ENCODE peak calls at places on chromosomes 1 and 21, in four cellular contexts. T is ovary, C is A673, I is breast epithelium. R is an unnamed sample.

GRCh38 chr1:247180581-247180980 is 8.8 kb upstream of the ZNF124 start:
- DNase-seq in T (no peak), C (no peak), I (no peak), R (no peak)

GRCh38 chr1:155015527-155016230 is 13.1 kb downstream of the ZBTB7B start:
- DNase-seq in T (no peak), C (no peak), I (no peak), R (no peak)

GRCh38 chr1:19311503-19311930 is 427 bp downstream of the AKR7A2 start:
- DNase-seq in T (peak; percentile 41), C (no peak), I (no peak), R (no peak)

GRCh38 chr1:235030919-235031596 is 97.6 kb downstream of the TOMM20 start:
- DNase-seq in T (no peak), C (peak; percentile 3), I (no peak), R (no peak)

GRCh38 chr1:32981003-32981909 is 16.6 kb upstream of the RNF19B start:
- DNase-seq in T (no peak), C (peak; percentile 51), I (peak; percentile 73), R (peak; percentile 18)

GRCh38 chr1:193013707-193014106 is 45.5 kb downstream of the UCHL5 start:
- DNase-seq in T (no peak), C (no peak), I (no peak), R (no peak)

GRCh38 chr21:36788116-36788515 is 89.2 kb downstream of the SIM2 start:
- DNase-seq in T (no peak), C (peak; percentile 59), I (no peak), R (no peak)

GRCh38 chr1:8448906-8449661 is 131.2 kb downstream of the SLC45A1 start:
- DNase-seq in T (no peak), C (no peak), I (no peak), R (no peak)

GRCh38 chr1:53326598-53327182 is 1.2 kb downstream of the LRP8 start:
- DNase-seq in T (no peak), C (peak; percentile 30), I (no peak), R (no peak)

GRCh38 chr1:24339996-24340395 is 20.8 kb downstream of the GRHL3 start:
- DNase-seq in T (no peak), C (no peak), I (no peak), R (no peak)

GRCh38 chr1:154178856-154179811 is 12.8 kb downstream of the TPM3 start:
- DNase-seq in T (no peak), C (peak; percentile 54), I (no peak), R (no peak)

GRCh38 chr1:33820804-33821203 is 43.1 kb upstream of the HMGB4 start:
- DNase-seq in T (no peak), C (no peak), I (no peak), R (no peak)

GRCh38 chr1:19432943-19433609 is 52.3 kb downstream of the CAPZB start:
- DNase-seq in T (no peak), C (peak; percentile 71), I (no peak), R (no peak)

GRCh38 chr1:46617108-46617694 is 590 bp upstream of the MOB3C start:
- DNase-seq in T (no peak), C (no peak), I (no peak), R (no peak)

GRCh38 chr1:234532511-234532922 is 53.5 kb upstream of the TARBP1 start:
- DNase-seq in T (no peak), C (no peak), I (peak; percentile 79), R (peak; percentile 28)

GRCh38 chr21:45390121-45390751 is 14.7 kb upstream of the COL18A1 start:
- DNase-seq in T (peak; percentile 9), C (no peak), I (no peak), R (no peak)

GRCh38 chr1:228005511-228006033 is 1.2 kb upstream of the WNT3A start:
- DNase-seq in T (no peak), C (no peak), I (peak; percentile 16), R (no peak)

GRCh38 chr1:198734323-198735008 is 95.6 kb downstream of the PTPRC start:
- DNase-seq in T (no peak), C (no peak), I (no peak), R (no peak)

GRCh38 chr1:203520315-203520714 is 26.4 kb downstream of the OPTC start:
- DNase-seq in T (no peak), C (no peak), I (no peak), R (no peak)

GRCh38 chr1:109091196-109092193 is 931 bp downstream of the TMEM167B start:
- DNase-seq in T (no peak), C (no peak), I (no peak), R (no peak)

GRCh38 chr1:227891223-227891954 is 56.3 kb downstream of the WNT9A start:
- DNase-seq in T (peak; percentile 6), C (no peak), I (no peak), R (no peak)

GRCh38 chr1:203507227-203507626 is 13.3 kb downstream of the OPTC start:
- DNase-seq in T (peak; percentile 58), C (no peak), I (no peak), R (no peak)

GRCh38 chr1:63777965-63778880 is 4.4 kb downstream of the ROR1 start:
- DNase-seq in T (no peak), C (no peak), I (no peak), R (no peak)

GRCh38 chr21:44888581-44889550 is 15.4 kb upstream of the PTTG1IP start:
- DNase-seq in T (no peak), C (no peak), I (no peak), R (no peak)

GRCh38 chr1:60678381-60678780 is 404.0 kb upstream of the NFIA start:
- DNase-seq in T (no peak), C (no peak), I (no peak), R (no peak)

GRCh38 chr1:43659785-43660184 is 9.8 kb downstream of the KDM4A start:
- DNase-seq in T (no peak), C (no peak), I (no peak), R (no peak)

GRCh38 chr1:43653339-43653738 is 3.4 kb downstream of the KDM4A start:
- DNase-seq in T (no peak), C (peak; percentile 55), I (no peak), R (no peak)

GRCh38 chr1:43653893-43654292 is 3.9 kb downstream of the KDM4A start:
- DNase-seq in T (no peak), C (no peak), I (no peak), R (no peak)

GRCh38 chr1:43659384-43659783 is 9.4 kb downstream of the KDM4A start:
- DNase-seq in T (no peak), C (no peak), I (no peak), R (no peak)

GRCh38 chr1:43655953-43656352 is 6.0 kb downstream of the KDM4A start:
- DNase-seq in T (no peak), C (no peak), I (no peak), R (no peak)
- H3K36me3 ChIP-seq in T (no peaks in the 10 kb centered on the region), C (peaks cover 85% of the 10 kb centered on the region), I (peaks cover 6% of the 10 kb centered on the region), R (peaks cover 47% of the 10 kb centered on the region)

GRCh38 chr1:167687919-167688519 is 33.8 kb upstream of the MPZL1 start:
- DNase-seq in T (peak; percentile 44), C (peak; percentile 85), I (peak; percentile 69), R (no peak)
- H3K36me3 ChIP-seq in T (no peaks in the 10 kb centered on the region), C (no peaks in the 10 kb centered on the region), I (no peaks in the 10 kb centered on the region), R (no peaks in the 10 kb centered on the region)

GRCh38 chr1:92844439-92844838 is 12.6 kb downstream of the RPL5 start:
- DNase-seq in T (no peak), C (no peak), I (no peak), R (no peak)

GRCh38 chr1:92845908-92846307 is 14.1 kb downstream of the RPL5 start:
- DNase-seq in T (no peak), C (no peak), I (no peak), R (no peak)

GRCh38 chr1:92842082-92843045 is 10.5 kb downstream of the RPL5 start:
- DNase-seq in T (no peak), C (no peak), I (no peak), R (no peak)

GRCh38 chr1:92843046-92843423 is 11.2 kb downstream of the RPL5 start:
- DNase-seq in T (no peak), C (no peak), I (no peak), R (no peak)

GRCh38 chr1:92843429-92844352 is 11.9 kb downstream of the RPL5 start:
- DNase-seq in T (no peak), C (no peak), I (no peak), R (no peak)
- H3K36me3 ChIP-seq in T (no peaks in the 10 kb centered on the region), C (peaks cover 57% of the 10 kb centered on the region), I (peaks cover 10% of the 10 kb centered on the region), R (peaks cover 15% of the 10 kb centered on the region)

GRCh38 chr1:6530504-6531160 is 23.7 kb downstream of the NOL9 start:
- DNase-seq in T (no peak), C (no peak), I (no peak), R (no peak)

GRCh38 chr1:6521502-6521901 is 30.0 kb upstream of the PLEKHG5 start:
- DNase-seq in T (no peak), C (no peak), I (no peak), R (no peak)

GRCh38 chr1:6523566-6523965 is 30.7 kb downstream of the NOL9 start:
- DNase-seq in T (no peak), C (no peak), I (no peak), R (no peak)

GRCh38 chr1:6526316-6526715 is 28.0 kb downstream of the NOL9 start:
- DNase-seq in T (no peak), C (no peak), I (no peak), R (no peak)
- H3K36me3 ChIP-seq in T (no peaks in the 10 kb centered on the region), C (peaks cover 36% of the 10 kb centered on the region), I (no peaks in the 10 kb centered on the region), R (peaks cover 34% of the 10 kb centered on the region)

GRCh38 chr1:222794656-222795474 is 20.0 kb upstream of the DISP1 start:
- DNase-seq in T (no peak), C (peak; percentile 35), I (no peak), R (no peak)
- H3K36me3 ChIP-seq in T (no peaks in the 10 kb centered on the region), C (no peaks in the 10 kb centered on the region), I (no peaks in the 10 kb centered on the region), R (no peaks in the 10 kb centered on the region)